ENCODE peak calls at places on chromosomes 3 and 15, in six cellular contexts. One of them, this sample, is unnamed.

GRCh38 chr3:142623209-142623608 is 27.0 kb downstream of the PLS1 start:
- DNase-seq in B cell: no peak
- DNase-seq in stimulated activated CD8-positive, alpha-beta memory T cell treated with anti-CD3 and anti-CD28 coated beads, Interleukin-15, amount 100 ng/mL, for 4 hours: no peak
- DNase-seq in GOT3: no peak
- DNase-seq in GM12864: no peak
- DNase-seq in left colon: no peak
- DNase-seq in this sample: no peak

GRCh38 chr3:72397586-72397985 is 450.7 kb downstream of the SHQ1 start:
- DNase-seq in B cell: no peak
- DNase-seq in left colon: no peak
- DNase-seq in stimulated activated CD8-positive, alpha-beta memory T cell treated with anti-CD3 and anti-CD28 coated beads, Interleukin-15, amount 100 ng/mL, for 4 hours: no peak
- DNase-seq in GM12864: no peak
- DNase-seq in GOT3: no peak
- DNase-seq in this sample: no peak

GRCh38 chr15:99146661-99147060 is 41.8 kb downstream of the SYNM start:
- DNase-seq in stimulated activated CD8-positive, alpha-beta memory T cell treated with anti-CD3 and anti-CD28 coated beads, Interleukin-15, amount 100 ng/mL, for 4 hours: no peak
- DNase-seq in left colon: no peak
- DNase-seq in GM12864: no peak
- DNase-seq in GOT3: no peak
- DNase-seq in B cell: no peak
- DNase-seq in this sample: no peak

GRCh38 chr3:66372681-66373350 is 128.0 kb downstream of the LRIG1 start:
- DNase-seq in B cell: no peak
- DNase-seq in GOT3: no peak
- DNase-seq in left colon: peak
- DNase-seq in GM12864: no peak
- DNase-seq in stimulated activated CD8-positive, alpha-beta memory T cell treated with anti-CD3 and anti-CD28 coated beads, Interleukin-15, amount 100 ng/mL, for 4 hours: no peak
- DNase-seq in this sample: no peak

GRCh38 chr15:96887730-96888129 is 557.2 kb downstream of the NR2F2 start:
- DNase-seq in B cell: no peak
- DNase-seq in GM12864: no peak
- DNase-seq in left colon: no peak
- DNase-seq in stimulated activated CD8-positive, alpha-beta memory T cell treated with anti-CD3 and anti-CD28 coated beads, Interleukin-15, amount 100 ng/mL, for 4 hours: no peak
- DNase-seq in GOT3: no peak
- DNase-seq in this sample: peak

GRCh38 chr3:194083253-194084224 is 52.4 kb upstream of the HES1 start:
- DNase-seq in GOT3: no peak
- DNase-seq in GM12864: no peak
- DNase-seq in B cell: no peak
- DNase-seq in left colon: no peak
- DNase-seq in stimulated activated CD8-positive, alpha-beta memory T cell treated with anti-CD3 and anti-CD28 coated beads, Interleukin-15, amount 100 ng/mL, for 4 hours: no peak
- DNase-seq in this sample: no peak

GRCh38 chr15:73127302-73127936 is 75.2 kb downstream of the NEO1 start:
- DNase-seq in stimulated activated CD8-positive, alpha-beta memory T cell treated with anti-CD3 and anti-CD28 coated beads, Interleukin-15, amount 100 ng/mL, for 4 hours: peak
- DNase-seq in left colon: no peak
- DNase-seq in GM12864: no peak
- DNase-seq in GOT3: no peak
- DNase-seq in B cell: peak
- DNase-seq in this sample: no peak

GRCh38 chr3:112315791-112316190 is 17.2 kb upstream of the CD200 start:
- DNase-seq in GM12864: no peak
- DNase-seq in B cell: no peak
- DNase-seq in GOT3: no peak
- DNase-seq in stimulated activated CD8-positive, alpha-beta memory T cell treated with anti-CD3 and anti-CD28 coated beads, Interleukin-15, amount 100 ng/mL, for 4 hours: no peak
- DNase-seq in left colon: no peak
- DNase-seq in this sample: no peak

GRCh38 chr3:179526989-179527391 is 35.7 kb upstream of the ACTL6A start:
- DNase-seq in stimulated activated CD8-positive, alpha-beta memory T cell treated with anti-CD3 and anti-CD28 coated beads, Interleukin-15, amount 100 ng/mL, for 4 hours: no peak
- DNase-seq in GM12864: no peak
- DNase-seq in B cell: no peak
- DNase-seq in left colon: peak
- DNase-seq in GOT3: no peak
- DNase-seq in this sample: no peak

GRCh38 chr15:56245871-56246814 is 2.5 kb upstream of the RFX7 start:
- DNase-seq in GOT3: peak
- DNase-seq in stimulated activated CD8-positive, alpha-beta memory T cell treated with anti-CD3 and anti-CD28 coated beads, Interleukin-15, amount 100 ng/mL, for 4 hours: peak
- DNase-seq in left colon: peak
- DNase-seq in B cell: peak
- DNase-seq in GM12864: peak
- DNase-seq in this sample: peak

GRCh38 chr3:125143982-125144652 is 68.4 kb downstream of the SLC12A8 start:
- DNase-seq in GM12864: no peak
- DNase-seq in B cell: no peak
- DNase-seq in stimulated activated CD8-positive, alpha-beta memory T cell treated with anti-CD3 and anti-CD28 coated beads, Interleukin-15, amount 100 ng/mL, for 4 hours: no peak
- DNase-seq in left colon: no peak
- DNase-seq in GOT3: no peak
- DNase-seq in this sample: no peak

GRCh38 chr3:42822828-42823227 is 13.6 kb downstream of the ACKR2 start:
- DNase-seq in left colon: no peak
- DNase-seq in GM12864: no peak
- DNase-seq in GOT3: no peak
- DNase-seq in B cell: no peak
- DNase-seq in stimulated activated CD8-positive, alpha-beta memory T cell treated with anti-CD3 and anti-CD28 coated beads, Interleukin-15, amount 100 ng/mL, for 4 hours: no peak
- DNase-seq in this sample: no peak

GRCh38 chr15:71295242-71296031 is 180.2 kb downstream of the THSD4 start:
- DNase-seq in GM12864: no peak
- DNase-seq in B cell: no peak
- DNase-seq in GOT3: no peak
- DNase-seq in stimulated activated CD8-positive, alpha-beta memory T cell treated with anti-CD3 and anti-CD28 coated beads, Interleukin-15, amount 100 ng/mL, for 4 hours: no peak
- DNase-seq in left colon: no peak
- DNase-seq in this sample: peak

GRCh38 chr3:169138849-169139416 is 524.6 kb downstream of the MECOM start:
- DNase-seq in left colon: no peak
- DNase-seq in GOT3: no peak
- DNase-seq in stimulated activated CD8-positive, alpha-beta memory T cell treated with anti-CD3 and anti-CD28 coated beads, Interleukin-15, amount 100 ng/mL, for 4 hours: no peak
- DNase-seq in GM12864: no peak
- DNase-seq in B cell: no peak
- DNase-seq in this sample: no peak

GRCh38 chr3:9750556-9751411 is 1.0 kb downstream of the OGG1 start:
- DNase-seq in left colon: peak
- DNase-seq in B cell: no peak
- DNase-seq in stimulated activated CD8-positive, alpha-beta memory T cell treated with anti-CD3 and anti-CD28 coated beads, Interleukin-15, amount 100 ng/mL, for 4 hours: no peak
- DNase-seq in GOT3: no peak
- DNase-seq in GM12864: no peak
- DNase-seq in this sample: no peak

GRCh38 chr15:90286678-90287077 is 21.2 kb downstream of the NGRN start:
- DNase-seq in left colon: no peak
- DNase-seq in GM12864: no peak
- DNase-seq in stimulated activated CD8-positive, alpha-beta memory T cell treated with anti-CD3 and anti-CD28 coated beads, Interleukin-15, amount 100 ng/mL, for 4 hours: no peak
- DNase-seq in GOT3: no peak
- DNase-seq in B cell: peak
- DNase-seq in this sample: peak

GRCh38 chr3:144053121-144053520 is 81.5 kb downstream of the DIPK2A start:
- DNase-seq in GOT3: no peak
- DNase-seq in B cell: no peak
- DNase-seq in left colon: no peak
- DNase-seq in stimulated activated CD8-positive, alpha-beta memory T cell treated with anti-CD3 and anti-CD28 coated beads, Interleukin-15, amount 100 ng/mL, for 4 hours: no peak
- DNase-seq in GM12864: no peak
- DNase-seq in this sample: no peak

GRCh38 chr15:83977992-83978391 is 257.6 kb upstream of the GOLGA6L4 start:
- DNase-seq in stimulated activated CD8-positive, alpha-beta memory T cell treated with anti-CD3 and anti-CD28 coated beads, Interleukin-15, amount 100 ng/mL, for 4 hours: no peak
- DNase-seq in GOT3: no peak
- DNase-seq in B cell: no peak
- DNase-seq in GM12864: no peak
- DNase-seq in left colon: no peak
- DNase-seq in this sample: no peak

GRCh38 chr15:63380828-63381282 is 791 bp downstream of the CA12 start:
- DNase-seq in B cell: no peak
- DNase-seq in stimulated activated CD8-positive, alpha-beta memory T cell treated with anti-CD3 and anti-CD28 coated beads, Interleukin-15, amount 100 ng/mL, for 4 hours: no peak
- DNase-seq in GOT3: no peak
- DNase-seq in left colon: no peak
- DNase-seq in GM12864: no peak
- DNase-seq in this sample: no peak

GRCh38 chr3:185758912-185759311 is 65.9 kb downstream of the IGF2BP2 start:
- DNase-seq in left colon: no peak
- DNase-seq in stimulated activated CD8-positive, alpha-beta memory T cell treated with anti-CD3 and anti-CD28 coated beads, Interleukin-15, amount 100 ng/mL, for 4 hours: no peak
- DNase-seq in GOT3: no peak
- DNase-seq in B cell: no peak
- DNase-seq in GM12864: no peak
- DNase-seq in this sample: no peak

GRCh38 chr3:40951636-40952035 is 247.7 kb upstream of the CTNNB1 start:
- DNase-seq in stimulated activated CD8-positive, alpha-beta memory T cell treated with anti-CD3 and anti-CD28 coated beads, Interleukin-15, amount 100 ng/mL, for 4 hours: no peak
- DNase-seq in left colon: no peak
- DNase-seq in GM12864: no peak
- DNase-seq in B cell: no peak
- DNase-seq in GOT3: no peak
- DNase-seq in this sample: peak

GRCh38 chr3:189967254-189967865 is 153.3 kb downstream of the P3H2 start:
- DNase-seq in B cell: peak
- DNase-seq in left colon: no peak
- DNase-seq in GOT3: no peak
- DNase-seq in GM12864: no peak
- DNase-seq in stimulated activated CD8-positive, alpha-beta memory T cell treated with anti-CD3 and anti-CD28 coated beads, Interleukin-15, amount 100 ng/mL, for 4 hours: no peak
- DNase-seq in this sample: peak

GRCh38 chr3:47356201-47356600 is 24.6 kb upstream of the PTPN23 start:
- DNase-seq in B cell: no peak
- DNase-seq in stimulated activated CD8-positive, alpha-beta memory T cell treated with anti-CD3 and anti-CD28 coated beads, Interleukin-15, amount 100 ng/mL, for 4 hours: no peak
- DNase-seq in left colon: no peak
- DNase-seq in GOT3: no peak
- DNase-seq in GM12864: no peak
- DNase-seq in this sample: no peak

GRCh38 chr3:190319660-190320059 is 2.6 kb downstream of the CLDN1 start:
- DNase-seq in left colon: no peak
- DNase-seq in stimulated activated CD8-positive, alpha-beta memory T cell treated with anti-CD3 and anti-CD28 coated beads, Interleukin-15, amount 100 ng/mL, for 4 hours: peak
- DNase-seq in B cell: no peak
- DNase-seq in GM12864: no peak
- DNase-seq in GOT3: no peak
- DNase-seq in this sample: no peak

GRCh38 chr3:181782306-181782924 is 70.7 kb downstream of the SOX2 start:
- DNase-seq in B cell: no peak
- DNase-seq in GM12864: no peak
- DNase-seq in GOT3: no peak
- DNase-seq in left colon: no peak
- DNase-seq in stimulated activated CD8-positive, alpha-beta memory T cell treated with anti-CD3 and anti-CD28 coated beads, Interleukin-15, amount 100 ng/mL, for 4 hours: no peak
- DNase-seq in this sample: peak

GRCh38 chr3:38004415-38005075 is 14.0 kb downstream of the VILL start:
- DNase-seq in stimulated activated CD8-positive, alpha-beta memory T cell treated with anti-CD3 and anti-CD28 coated beads, Interleukin-15, amount 100 ng/mL, for 4 hours: peak
- DNase-seq in GOT3: peak
- DNase-seq in GM12864: no peak
- DNase-seq in B cell: no peak
- DNase-seq in left colon: peak
- DNase-seq in this sample: peak

GRCh38 chr15:26936502-26936901 is 34.5 kb upstream of the GABRG3 start:
- DNase-seq in B cell: no peak
- DNase-seq in left colon: no peak
- DNase-seq in GOT3: no peak
- DNase-seq in stimulated activated CD8-positive, alpha-beta memory T cell treated with anti-CD3 and anti-CD28 coated beads, Interleukin-15, amount 100 ng/mL, for 4 hours: no peak
- DNase-seq in GM12864: no peak
- DNase-seq in this sample: no peak